ENCODE peak calls at places on chromosomes 6 and 20, in five cellular contexts. E is GM23338, A is body of pancreas, Y is upper lobe of right lung, T is uterus. P is an unnamed sample.

GRCh38 chr6:34132486-34133185 is 13.3 kb downstream of the GRM4 start:
- DNase-seq in Y (no peak), E (peak; percentile 88), T (no peak), A (peak; percentile 29), P (no peak)

GRCh38 chr6:85300581-85300980 is 149.3 kb upstream of the NT5E start:
- DNase-seq in A (no peak), Y (no peak), E (no peak), T (no peak), P (no peak)

GRCh38 chr20:32672315-32672981 is 1.3 kb downstream of the C20orf203 start:
- DNase-seq in E (peak; percentile 32), A (no peak), T (no peak), Y (no peak), P (no peak)

GRCh38 chr20:50013976-50014375 is 31.2 kb downstream of the SNAI1 start:
- DNase-seq in A (no peak), T (no peak), Y (no peak), E (no peak), P (no peak)

GRCh38 chr6:150756170-150756569 is 109.3 kb upstream of the MTHFD1L start:
- DNase-seq in T (no peak), A (no peak), Y (no peak), E (no peak), P (no peak)

GRCh38 chr6:53258076-53258773 is 90.5 kb downstream of the ELOVL5 start:
- DNase-seq in E (peak; percentile 27), T (no peak), Y (no peak), A (no peak), P (no peak)

GRCh38 chr6:38117281-38117680 is 297.8 kb downstream of the ZFAND3 start:
- DNase-seq in A (no peak), T (no peak), E (no peak), Y (no peak), P (no peak)

GRCh38 chr6:133916650-133917151 is 27.8 kb downstream of the TCF21 start:
- DNase-seq in T (peak; percentile 93), E (peak; percentile 100), Y (peak; percentile 87), A (peak; percentile 84), P (peak; percentile 57)

GRCh38 chr6:45504947-45505346 is 127.2 kb upstream of the SUPT3H start:
- DNase-seq in T (no peak), E (peak; percentile 83), Y (no peak), A (no peak), P (no peak)

GRCh38 chr20:34538671-34539123 is 19.8 kb upstream of the MAP1LC3A start:
- DNase-seq in E (peak; percentile 78), T (peak; percentile 33), Y (peak; percentile 74), A (peak; percentile 66), P (no peak)

GRCh38 chr20:4546786-4547185 is 174.9 kb upstream of the PRND start:
- DNase-seq in Y (no peak), T (no peak), E (no peak), A (no peak), P (no peak)

GRCh38 chr20:19254086-19254821 is 41.8 kb downstream of the SLC24A3 start:
- DNase-seq in A (no peak), Y (no peak), E (no peak), T (peak; percentile 46), P (no peak)

GRCh38 chr6:44489912-44490604 is 102.6 kb downstream of the CDC5L start:
- DNase-seq in A (peak; percentile 22), Y (no peak), E (no peak), T (peak; percentile 74), P (peak; percentile 19)

GRCh38 chr20:19628570-19629134 is 129.4 kb upstream of the RIN2 start:
- DNase-seq in E (peak; percentile 89), Y (no peak), A (peak; percentile 72), T (peak; percentile 27), P (no peak)

GRCh38 chr6:82015043-82015442 is 232.5 kb downstream of the IBTK start:
- DNase-seq in T (no peak), A (no peak), E (no peak), Y (no peak), P (no peak)

GRCh38 chr6:39247667-39248194 is 18.5 kb upstream of the KCNK5 start:
- DNase-seq in T (no peak), A (no peak), E (no peak), Y (no peak), P (no peak)

GRCh38 chr6:13278991-13279390 is 49.3 kb downstream of the TBC1D7 start:
- DNase-seq in E (no peak), T (no peak), A (no peak), Y (no peak), P (no peak)

GRCh38 chr6:130050230-130050629 is 31.8 kb downstream of the L3MBTL3 start:
- DNase-seq in T (no peak), Y (no peak), A (no peak), E (no peak), P (no peak)

GRCh38 chr20:14711681-14712080 is 374.3 kb upstream of the FLRT3 start:
- DNase-seq in Y (no peak), T (no peak), A (no peak), E (peak; percentile 50), P (no peak)

GRCh38 chr20:6501061-6501460 is 266.4 kb upstream of the BMP2 start:
- DNase-seq in E (no peak), A (no peak), Y (no peak), T (no peak), P (no peak)

GRCh38 chr6:168179133-168179532 is 100.1 kb upstream of the FRMD1 start:
- DNase-seq in A (no peak), E (peak; percentile 30), Y (no peak), T (peak; percentile 16), P (no peak)

GRCh38 chr6:147099974-147100373 is 104.2 kb upstream of the STXBP5 start:
- DNase-seq in T (no peak), E (no peak), A (no peak), Y (no peak), P (no peak)

GRCh38 chr6:158869010-158869603 is 49.9 kb upstream of the EZR start:
- DNase-seq in E (peak; percentile 86), A (no peak), T (peak; percentile 13), Y (no peak), P (no peak)

GRCh38 chr6:106757722-106758467 is 128.5 kb downstream of the QRSL1 start:
- DNase-seq in Y (no peak), A (peak; percentile 31), T (no peak), E (no peak), P (no peak)

GRCh38 chr20:38825901-38826625 is 20.6 kb downstream of the PPP1R16B start:
- DNase-seq in A (no peak), T (no peak), Y (no peak), E (peak; percentile 79), P (no peak)

GRCh38 chr6:34926655-34927054 is 37.6 kb downstream of the ANKS1A start:
- DNase-seq in E (no peak), Y (no peak), A (no peak), T (no peak), P (no peak)

GRCh38 chr20:35771367-35771688 is 487 bp upstream of the PHF20 start:
- DNase-seq in T (peak; percentile 20), Y (no peak), A (no peak), E (peak; percentile 16), P (no peak)
- H3K4me3 ChIP-seq in T (no peak overlapping the region), Y (peak overlapping the region; percentile 21), A (no peak overlapping the region), E (peak overlapping the region; percentile 89), P (peak overlapping the region; percentile 72)

DNA sequence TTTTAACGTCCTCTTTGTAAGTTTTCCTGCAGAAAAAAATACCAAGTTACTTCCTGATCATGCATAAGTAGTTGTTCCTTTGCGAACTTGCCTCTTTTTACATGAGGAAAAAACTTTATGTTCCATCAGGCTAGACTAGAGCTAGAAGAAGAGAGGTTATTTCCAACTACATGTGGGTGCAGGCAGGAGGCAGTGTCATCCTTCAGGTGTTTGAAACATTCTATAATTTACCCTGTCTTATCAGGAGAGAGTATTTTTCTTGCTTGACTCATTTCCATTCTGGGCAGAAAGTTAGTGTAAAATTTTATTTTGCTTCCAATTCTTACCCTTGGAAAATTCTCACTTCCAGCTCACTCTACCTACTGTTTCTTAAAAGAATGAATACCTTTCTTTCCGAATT is 28.5 kb upstream of the EPHA7 start:
- DNase-seq in A (no peak), T (no peak), Y (no peak), E (peak; percentile 24), P (no peak)
- TF ChIP-seq CTCF in A (no peak), T (no peak), Y (no peak), E (peak; percentile 56), P (no peak)

GRCh38 chr6:89707766-89708165 is 69.2 kb upstream of the LYRM2 start:
- DNase-seq in E (no peak), T (no peak), A (no peak), Y (no peak), P (no peak)

GRCh38 chr6:89708316-89708715 is 69.8 kb upstream of the LYRM2 start:
- DNase-seq in T (no peak), E (no peak), Y (no peak), A (no peak), P (no peak)

GRCh38 chr6:89706121-89706520 is 67.6 kb upstream of the LYRM2 start:
- DNase-seq in E (no peak), A (no peak), T (no peak), Y (no peak), P (no peak)

GRCh38 chr6:89716532-89716931 is 78.0 kb upstream of the LYRM2 start:
- DNase-seq in T (no peak), E (no peak), Y (no peak), A (no peak), P (no peak)

DNA sequence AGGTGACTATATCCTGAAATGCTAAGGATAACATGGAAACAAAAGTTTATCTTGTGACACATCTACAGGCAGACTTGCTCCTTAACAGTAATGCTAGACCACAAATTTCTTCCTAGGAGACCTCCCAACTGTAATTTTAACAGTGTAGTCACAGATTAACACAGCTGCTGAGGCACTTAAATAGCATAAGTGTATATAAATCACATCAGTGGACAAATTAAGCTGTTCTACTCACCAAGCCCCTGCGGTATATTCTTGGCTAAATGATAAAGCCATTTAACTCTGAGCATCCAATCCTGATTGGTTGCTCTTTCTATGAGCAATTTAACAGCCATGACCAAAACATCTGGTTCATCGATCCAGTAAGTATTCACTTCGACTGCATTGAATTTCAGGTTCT is 73.3 kb upstream of the LYRM2 start:
- DNase-seq in T (no peak), E (no peak), A (no peak), Y (no peak), P (no peak)
- H3K4me3 ChIP-seq in T (no peak overlapping the region), E (no peak overlapping the region), A (no peak overlapping the region), Y (no peak overlapping the region), P (no peak overlapping the region)

DNA sequence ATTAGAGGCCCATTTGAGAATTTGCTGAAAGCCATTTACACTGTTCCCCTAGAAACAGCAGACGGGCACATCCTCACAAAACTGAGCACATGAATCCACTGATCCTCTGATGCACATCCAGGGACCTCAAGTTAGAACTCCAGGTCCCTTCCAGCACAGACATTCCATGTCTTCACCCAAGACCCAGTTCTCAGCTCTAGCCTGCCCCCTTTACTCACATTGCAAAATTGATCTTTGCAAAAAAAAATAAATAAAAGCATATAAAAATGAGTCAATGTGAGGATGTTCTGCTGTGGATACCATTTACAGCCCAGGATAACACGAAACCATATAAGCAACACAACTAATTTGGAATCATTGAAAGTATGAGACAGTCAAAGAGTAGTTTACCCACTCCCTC is 458.2 kb upstream of the JARID2 start:
- DNase-seq in A (no peak), T (no peak), Y (no peak), E (no peak), P (no peak)
- TF ChIP-seq CTCF in A (no peak), T (no peak), Y (no peak), E (peak; percentile 15), P (no peak)

GRCh38 chr6:77456531-77457248 is 6.6 kb downstream of the HTR1B start:
- DNase-seq in Y (no peak), E (no peak), A (no peak), T (no peak), P (no peak)
- H3K4me3 ChIP-seq in Y (no peak overlapping the region), E (no peak overlapping the region), A (no peak overlapping the region), T (no peak overlapping the region), P (peak overlapping the region; percentile 7)